ENCODE peak calls at places on chromosomes 2 and 18, in four cellular contexts. Y is left colon, V is fibroblast of mammary gland, N is mucosa of gallbladder. O is an unnamed sample.

GRCh38 chr2:109337221-109337620 is 208.2 kb downstream of the SH3RF3 start:
- DNase-seq in N (no peak), V (no peak), Y (no peak), O (no peak)

GRCh38 chr2:120886967-120887672 is 151.5 kb downstream of the GLI2 start:
- DNase-seq in N (no peak), V (no peak), Y (no peak), O (no peak)

GRCh38 chr2:163808406-163808805 is 72.6 kb upstream of the FIGN start:
- DNase-seq in Y (no peak), N (no peak), V (no peak), O (no peak)

GRCh38 chr2:119316066-119316465 is 50.6 kb downstream of the C2orf76 start:
- DNase-seq in N (no peak), Y (no peak), V (no peak), O (no peak)

GRCh38 chr2:30631051-30631671 is 176.1 kb downstream of the CAPN13 start:
- DNase-seq in Y (no peak), V (no peak), N (no peak), O (no peak)

GRCh38 chr2:41932241-41933034 is 115.4 kb upstream of the PKDCC start:
- DNase-seq in Y (peak), N (peak), V (peak), O (peak)

GRCh38 chr2:191043438-191043837 is 29.5 kb upstream of the STAT1 start:
- DNase-seq in N (no peak), V (peak), Y (no peak), O (no peak)

GRCh38 chr2:33670392-33670937 is 71.4 kb upstream of the FAM98A start:
- DNase-seq in Y (no peak), V (no peak), N (no peak), O (no peak)

GRCh38 chr18:31555971-31556747 is 35.5 kb upstream of the TTR start:
- DNase-seq in V (peak), Y (no peak), N (peak), O (no peak)

GRCh38 chr2:97673187-97673914 is 3.8 kb downstream of the C2orf92 start:
- DNase-seq in Y (no peak), N (no peak), V (no peak), O (no peak)

GRCh38 chr2:63053235-63053888 is 2.7 kb downstream of the OTX1 start:
- DNase-seq in N (no peak), V (no peak), Y (peak), O (no peak)

GRCh38 chr18:24799176-24799575 is 338.7 kb downstream of the HRH4 start:
- DNase-seq in Y (no peak), V (no peak), N (no peak), O (no peak)

GRCh38 chr2:117917223-117917917 is 96.5 kb downstream of the CCDC93 start:
- DNase-seq in N (no peak), Y (no peak), V (peak), O (no peak)

O was measured in Peyer's patch.